ENCODE peak calls at places on chromosomes 11 and 22, in four cellular contexts. F is substantia nigra; Y is stimulated activated CD4-positive, alpha-beta T cell treated with anti-CD3 and anti-CD28 coated beads, Interleukin-12 subunit alpha, Interleukin-12 subunit beta, amount 100 ng/mL, for 48 hours; T is non-pigmented ciliary epithelial cell. H is an unnamed sample.
A peak's percentile ranks its signal among the peaks of the same experiment; 100 is the strongest.

GRCh38 chr11:8094656-8095055 is 13.6 kb downstream of the TUB start:
- DNase-seq in T (no peak), F (no peak), Y (no peak), H (no peak)

GRCh38 chr11:91795139-91795887 is 429.3 kb upstream of the FAT3 start:
- DNase-seq in F (no peak), T (no peak), Y (no peak), H (no peak)

GRCh38 chr22:27416553-27417427 is 384.8 kb downstream of the MN1 start:
- DNase-seq in F (no peak), T (peak; percentile 64), Y (no peak), H (peak; percentile 50)

GRCh38 chr11:69473520-69473894 is 8.0 kb upstream of the LINC01488 start:
- DNase-seq in F (no peak), T (no peak), Y (no peak), H (no peak)

GRCh38 chr22:21719024-21719423 is 16.6 kb downstream of the YPEL1 start:
- DNase-seq in T (no peak), F (no peak), Y (no peak), H (no peak)

GRCh38 chr22:45101828-45102227 is 61.9 kb upstream of the NUP50 start:
- DNase-seq in Y (peak; percentile 26), F (peak; percentile 20), T (no peak), H (no peak)

GRCh38 chr11:438101-438844 is 3.5 kb downstream of the ANO9 start:
- DNase-seq in F (no peak), Y (no peak), T (no peak), H (no peak)

GRCh38 chr11:11016943-11017342 is 159.1 kb upstream of the ZBED5 start:
- DNase-seq in F (no peak), T (no peak), Y (no peak), H (no peak)

GRCh38 chr22:17726561-17727243 is 47.6 kb downstream of the BID start:
- DNase-seq in Y (no peak), F (no peak), T (no peak), H (no peak)

GRCh38 chr11:91421586-91421985 is 803.0 kb upstream of the FAT3 start:
- DNase-seq in T (no peak), F (no peak), Y (no peak), H (no peak)

H was measured in epithelial cell of prostate.